ENCODE peak calls at places on chromosomes 7 and 10, in nine cellular contexts. W is stimulated activated CD4-positive, alpha-beta T cell treated with anti-CD3 and anti-CD28 coated beads, Interleukin-12 subunit alpha, Interleukin-12 subunit beta, amount 100 ng/mL, for 48 hours; B is right cardiac atrium; O is NCI-H1417; V is activated CD4-positive, alpha-beta T cell treated with anti-CD3 and anti-CD28 coated beads, Interleukin-2, amount 50 U/mL, for 1 hour; Q is endothelial cell; R is activated naive CD4-positive, alpha-beta T cell treated with Interleukin-2 at 50 U/mL for 16 hours; T is NAMALWA; U is stimulated activated naive CD4-positive, alpha-beta T cell treated with Interleukin-2 at 50 U/mL for 16 hours. D is an unnamed sample.

GRCh38 chr7:77862691-77863090 is 64.1 kb downstream of the PHTF2 start:
- DNase-seq in R (no peak), V (no peak), B (no peak), W (no peak), T (no peak), Q (no peak), U (no peak), O (no peak), D (no peak)

GRCh38 chr10:59073456-59074053 is 102.9 kb upstream of the PHYHIPL start:
- DNase-seq in V (no peak), Q (no peak), R (no peak), T (no peak), B (no peak), W (no peak), U (no peak), O (no peak), D (no peak)

GRCh38 chr10:120689766-120690539 is 161.2 kb upstream of the WDR11 start:
- DNase-seq in U (no peak), B (no peak), W (no peak), V (no peak), R (no peak), Q (no peak), O (no peak), T (no peak), D (no peak)

GRCh38 chr7:7956531-7957221 is 11.9 kb upstream of the GLCCI1 start:
- DNase-seq in W (no peak), Q (no peak), V (no peak), R (no peak), T (no peak), B (no peak), O (no peak), U (no peak), D (no peak)

GRCh38 chr10:78981970-78982281 is 86.8 kb upstream of the ZMIZ1 start:
- DNase-seq in O (no peak), T (no peak), B (peak; percentile 87), W (no peak), Q (no peak), R (no peak), U (no peak), V (no peak), D (no peak)

GRCh38 chr10:644076-644942 is 45.2 kb downstream of the DIP2C start:
- DNase-seq in U (no peak), V (no peak), T (no peak), R (no peak), B (no peak), W (no peak), Q (no peak), O (no peak), D (peak; percentile 74)

GRCh38 chr7:27196287-27196739 is 3.6 kb downstream of the HOXA13 start:
- DNase-seq in T (peak; percentile 94), U (peak; percentile 78), V (peak; percentile 89), R (peak; percentile 86), B (peak; percentile 90), W (peak; percentile 69), O (peak; percentile 87), Q (peak; percentile 82), D (peak; percentile 94)

GRCh38 chr10:69636626-69637550 is 6.8 kb downstream of the FAM241B start:
- DNase-seq in Q (peak; percentile 38), O (no peak), W (no peak), R (peak; percentile 16), B (no peak), V (peak; percentile 29), U (no peak), T (peak; percentile 41), D (no peak)

GRCh38 chr10:125004571-125005311 is 62.8 kb downstream of the ZRANB1 start:
- DNase-seq in V (no peak), B (no peak), O (no peak), R (no peak), U (no peak), T (no peak), Q (no peak), W (no peak), D (peak; percentile 52)

GRCh38 chr7:14521183-14521582 is 381.4 kb downstream of the DGKB start:
- DNase-seq in R (no peak), U (no peak), O (no peak), Q (no peak), B (no peak), W (no peak), T (no peak), V (no peak), D (no peak)

GRCh38 chr7:44382459-44383300 is 57.3 kb upstream of the CAMK2B start:
- DNase-seq in V (no peak), Q (no peak), U (no peak), B (peak; percentile 79), T (no peak), W (no peak), O (no peak), R (no peak), D (no peak)

GRCh38 chr10:111297351-111297848 is 220.6 kb downstream of the ADRA2A start:
- DNase-seq in U (no peak), R (no peak), W (no peak), O (no peak), Q (no peak), B (no peak), V (no peak), T (no peak), D (no peak)

GRCh38 chr10:23150081-23150480 is 42.0 kb upstream of the PTF1A start:
- DNase-seq in Q (no peak), B (no peak), T (no peak), W (no peak), U (no peak), O (no peak), V (no peak), R (no peak), D (no peak)

GRCh38 chr7:136869991-136870798 is 1.7 kb downstream of the CHRM2 start:
- DNase-seq in B (peak; percentile 51), T (no peak), W (no peak), O (no peak), R (no peak), U (no peak), V (no peak), Q (peak; percentile 29), D (no peak)

GRCh38 chr10:51000164-51000563 is 74.1 kb upstream of the PRKG1 start:
- DNase-seq in U (no peak), R (no peak), V (no peak), W (no peak), Q (no peak), B (no peak), O (no peak), T (no peak), D (no peak)

GRCh38 chr10:24349379-24350110 is 140.6 kb downstream of the KIAA1217 start:
- DNase-seq in U (no peak), B (no peak), R (no peak), T (no peak), Q (no peak), W (no peak), O (no peak), V (no peak), D (no peak)

GRCh38 chr10:4701016-4701415 is 125.0 kb upstream of the AKR1E2 start:
- DNase-seq in T (no peak), Q (no peak), B (no peak), V (no peak), U (no peak), R (no peak), O (no peak), W (no peak), D (no peak)